ENCODE peak calls at places on chromosomes 16 and 17, in six cellular contexts. M is neuronal stem cell, J is IMR-90, X is mesenchymal stem cell, A is mesendoderm, U is H1. I is an unnamed sample.

GRCh38 chr17:77768475-77768874 is 190.0 kb upstream of the TNRC6C start:
- DNase-seq in M (no peak), J (no peak), X (no peak), A (no peak), U (no peak), I (no peak)

GRCh38 chr17:27407916-27408846 is 48.1 kb upstream of the KSR1 start:
- DNase-seq in M (no peak), J (peak), X (peak), A (peak), U (no peak), I (no peak)

GRCh38 chr17:80464486-80464885 is 11.9 kb downstream of the NPTX1 start:
- DNase-seq in M (no peak), J (no peak), X (no peak), A (no peak), U (no peak), I (no peak)

GRCh38 chr17:63843387-63844292 is 1.2 kb upstream of the SMARCD2 start:
- DNase-seq in M (no peak), J (peak), X (peak), A (no peak), U (no peak), I (no peak)

GRCh38 chr16:20331635-20332034 is 4.3 kb upstream of the GP2 start:
- DNase-seq in M (no peak), J (no peak), X (no peak), A (no peak), U (no peak), I (no peak)

GRCh38 chr16:5619314-5619713 is 521.7 kb upstream of the EEF2KMT start:
- DNase-seq in M (no peak), J (no peak), X (no peak), A (peak), U (no peak), I (no peak)

GRCh38 chr17:30357476-30357875 is 21.3 kb upstream of the CPD start:
- DNase-seq in M (no peak), J (no peak), X (no peak), A (no peak), U (no peak), I (no peak)

GRCh38 chr16:67431805-67432476 is 1.0 kb downstream of the HSD11B2 start:
- DNase-seq in M (peak), J (no peak), X (no peak), A (peak), U (no peak), I (peak)

GRCh38 chr17:77470800-77471733 is 330.3 kb downstream of the SEC14L1 start:
- DNase-seq in M (no peak), J (peak), X (peak), A (peak), U (no peak), I (peak)

GRCh38 chr16:67571981-67572431 is 9.7 kb downstream of the CTCF start:
- DNase-seq in M (no peak), J (peak), X (peak), A (no peak), U (no peak), I (no peak)

GRCh38 chr16:79599256-79599836 is 1.2 kb downstream of the MAF start:
- DNase-seq in M (no peak), J (no peak), X (no peak), A (peak), U (no peak), I (peak)

GRCh38 chr16:55046146-55046460 is 115.4 kb downstream of the IRX5 start:
- DNase-seq in M (no peak), J (no peak), X (no peak), A (no peak), U (no peak), I (no peak)

GRCh38 chr16:3029499-3030127 is 5.8 kb downstream of the THOC6 start:
- DNase-seq in M (no peak), J (peak), X (no peak), A (no peak), U (no peak), I (peak)

GRCh38 chr16:63806794-63807506 is 1314.9 kb downstream of the CDH11 start:
- DNase-seq in M (no peak), J (no peak), X (no peak), A (no peak), U (no peak), I (no peak)

GRCh38 chr17:63772801-63773271 is 561 bp downstream of the CCDC47 start:
- DNase-seq in M (no peak), J (peak), X (peak), A (peak), U (no peak), I (no peak)

GRCh38 chr17:6510321-6511023 is 45.9 kb downstream of the PITPNM3 start:
- DNase-seq in M (no peak), J (peak), X (peak), A (no peak), U (no peak), I (peak)

GRCh38 chr16:11245988-11246387 is 10.0 kb downstream of the SOCS1 start:
- DNase-seq in M (no peak), J (no peak), X (no peak), A (no peak), U (no peak), I (no peak)

GRCh38 chr16:4433914-4434787 is 8.5 kb downstream of the DNAJA3 start:
- DNase-seq in M (no peak), J (no peak), X (no peak), A (no peak), U (no peak), I (no peak)

GRCh38 chr17:8360751-8361150 is 15.8 kb downstream of the KRABD2 start:
- DNase-seq in M (no peak), J (no peak), X (no peak), A (no peak), U (no peak), I (no peak)

GRCh38 chr16:68406458-68407041 is 41.8 kb downstream of the SMPD3 start:
- DNase-seq in M (no peak), J (peak), X (peak), A (no peak), U (no peak), I (no peak)

GRCh38 chr17:55067697-55068439 is 99.3 kb downstream of the STXBP4 start:
- DNase-seq in M (no peak), J (peak), X (peak), A (peak), U (no peak), I (no peak)

GRCh38 chr16:79093554-79093967 is 507.0 kb downstream of the MAF start:
- DNase-seq in M (no peak), J (no peak), X (no peak), A (no peak), U (no peak), I (no peak)

GRCh38 chr17:68698761-68699160 is 97.6 kb upstream of the FAM20A start:
- DNase-seq in M (no peak), J (no peak), X (peak), A (no peak), U (no peak), I (no peak)

GRCh38 chr17:17134952-17135340 is 71.2 kb downstream of the PLD6 start:
- DNase-seq in M (no peak), J (no peak), X (no peak), A (no peak), U (no peak), I (no peak)

GRCh38 chr17:61368049-61368831 is 31.4 kb upstream of the TBX2 start:
- DNase-seq in M (no peak), J (no peak), X (no peak), A (no peak), U (no peak), I (no peak)

GRCh38 chr17:82490512-82491195 is 28.9 kb upstream of the FOXK2 start:
- DNase-seq in M (no peak), J (no peak), X (no peak), A (no peak), U (no peak), I (no peak)

GRCh38 chr16:26453215-26453614 is 613.5 kb upstream of the C16orf82 start:
- DNase-seq in M (no peak), J (no peak), X (no peak), A (peak), U (no peak), I (no peak)

GRCh38 chr16:80968386-80969113 is 38.1 kb downstream of the CMC2 start:
- DNase-seq in M (no peak), J (peak), X (no peak), A (no peak), U (no peak), I (no peak)

GRCh38 chr17:5823219-5823618 is 238.9 kb upstream of the NLRP1 start:
- DNase-seq in M (no peak), J (no peak), X (no peak), A (no peak), U (no peak), I (peak)

DNA sequence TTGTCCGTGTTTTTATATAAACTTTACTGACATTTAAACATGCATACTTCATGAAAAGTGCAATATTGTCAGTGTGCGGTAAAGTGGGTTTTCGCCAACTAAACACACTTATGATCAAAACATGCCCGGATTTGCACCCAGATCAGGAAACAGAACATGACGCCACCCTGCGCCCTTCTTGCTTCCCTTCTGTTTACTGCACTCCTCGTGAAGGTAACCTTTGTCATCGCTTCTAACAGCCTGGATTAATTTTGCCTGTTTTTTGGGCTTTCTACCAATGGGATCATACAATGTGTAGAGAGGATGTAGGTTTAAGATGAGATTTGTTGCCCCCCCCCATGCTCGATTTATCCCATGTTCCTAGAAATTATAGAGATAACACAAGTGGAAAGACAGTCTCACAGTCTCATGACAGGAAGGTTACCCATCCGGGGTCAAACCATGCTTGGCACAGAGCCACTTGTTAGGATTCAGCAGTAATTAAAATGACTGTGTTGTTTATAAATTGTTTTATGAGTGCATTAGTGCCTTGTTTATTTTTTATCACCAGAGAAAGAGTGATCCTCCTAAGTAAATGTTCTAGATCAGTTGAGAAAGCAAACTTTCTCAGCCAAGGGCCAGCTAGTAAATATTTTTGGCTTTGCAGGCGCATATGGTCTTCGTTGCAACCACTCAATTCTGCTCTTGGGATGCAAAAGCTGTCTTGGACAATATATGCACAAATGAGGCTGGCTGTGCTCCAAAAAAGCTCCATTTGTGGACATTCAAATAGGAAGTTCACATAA is 254.1 kb upstream of the CACNG5 start:
- DNase-seq in M (no peak), J (peak), X (peak), A (no peak), U (no peak), I (peak)
- H2BK15ac ChIP-seq in M (no peak), J (peak), X (peak), A (no peak), U (no peak), I (no peak)

GRCh38 chr17:14340968-14341412 is 40.1 kb downstream of the HS3ST3B1 start:
- DNase-seq in M (no peak), J (no peak), X (peak), A (peak), U (no peak), I (no peak)
- H2BK15ac ChIP-seq in M (no peak), J (no peak), X (no peak), A (no peak), U (no peak), I (no peak)

GRCh38 chr17:43627657-43628650 is 33.8 kb downstream of the MEOX1 start:
- DNase-seq in M (no peak), J (peak), X (peak), A (peak), U (no peak), I (no peak)
- H2BK15ac ChIP-seq in M (peak), J (no peak), X (no peak), A (no peak), U (no peak), I (no peak)

GRCh38 chr17:51828901-51829300 is 329.6 kb downstream of the CA10 start:
- DNase-seq in M (no peak), J (no peak), X (no peak), A (no peak), U (no peak), I (no peak)

GRCh38 chr17:51833045-51833444 is 325.5 kb downstream of the CA10 start:
- DNase-seq in M (no peak), J (no peak), X (no peak), A (peak), U (no peak), I (no peak)

GRCh38 chr17:51830886-51831285 is 327.6 kb downstream of the CA10 start:
- DNase-seq in M (no peak), J (no peak), X (no peak), A (no peak), U (no peak), I (no peak)

GRCh38 chr17:51827140-51827539 is 331.4 kb downstream of the CA10 start:
- DNase-seq in M (no peak), J (no peak), X (no peak), A (no peak), U (no peak), I (no peak)
- H2BK15ac ChIP-seq in M (no peak), J (no peak), X (no peak), A (no peak), U (no peak), I (no peak)

GRCh38 chr17:44309472-44309871 is 1.1 kb downstream of the RUNDC3A start:
- DNase-seq in M (no peak), J (no peak), X (no peak), A (peak), U (no peak), I (peak)
- H2BK15ac ChIP-seq in M (no peak), J (no peak), X (no peak), A (no peak), U (peak), I (no peak)

GRCh38 chr16:9941245-9941644 is 241.0 kb downstream of the GRIN2A start:
- DNase-seq in M (no peak), J (no peak), X (no peak), A (no peak), U (no peak), I (no peak)
- H2BK15ac ChIP-seq in M (no peak), J (no peak), X (no peak), A (no peak), U (no peak), I (no peak)

GRCh38 chr17:36553459-36553858 is 8.7 kb downstream of the GGNBP2 start:
- DNase-seq in M (no peak), J (no peak), X (no peak), A (no peak), U (no peak), I (no peak)
- H2BK15ac ChIP-seq in M (no peak), J (no peak), X (no peak), A (no peak), U (no peak), I (no peak)

GRCh38 chr17:42252528-42253172 is 23.5 kb downstream of the STAT5B start:
- DNase-seq in M (no peak), J (no peak), X (peak), A (no peak), U (no peak), I (no peak)
- H2BK15ac ChIP-seq in M (no peak), J (no peak), X (no peak), A (no peak), U (no peak), I (no peak)